ENCODE peak calls at places on chromosomes 2 and 18, in four cellular contexts. A is astrocyte, W is NCI-H1694, I is hypothalamus. M is an unnamed sample.

GRCh38 chr2:43222472-43223146 is 3.8 kb downstream of the ZFP36L2 start:
- DNase-seq in A (peak), W (no peak), I (no peak), M (peak)

GRCh38 chr18:5464241-5464640 is 79.6 kb downstream of the EPB41L3 start:
- DNase-seq in A (no peak), W (no peak), I (no peak), M (no peak)

GRCh38 chr2:10495988-10496313 is 47.8 kb upstream of the ODC1 start:
- DNase-seq in A (no peak), W (no peak), I (no peak), M (no peak)

GRCh38 chr2:108305901-108306300 is 17.2 kb downstream of the SULT1C2 start:
- DNase-seq in A (peak), W (no peak), I (no peak), M (no peak)

GRCh38 chr2:112493858-112494648 is 12.1 kb downstream of the TTL start:
- DNase-seq in A (peak), W (no peak), I (no peak), M (no peak)

GRCh38 chr18:22277758-22278157 is 108.4 kb downstream of the GATA6 start:
- DNase-seq in A (no peak), W (no peak), I (no peak), M (no peak)

GRCh38 chr18:78679861-78680260 is 299.8 kb upstream of the SALL3 start:
- DNase-seq in A (no peak), W (no peak), I (no peak), M (no peak)

GRCh38 chr2:119223521-119224390 is at the start of gene STEAP3:
- DNase-seq in A (peak), W (no peak), I (peak), M (peak)

GRCh38 chr2:3198119-3198518 is 179.5 kb downstream of the EIPR1 start:
- DNase-seq in A (no peak), W (peak), I (no peak), M (no peak)

GRCh38 chr18:21439453-21439852 is 161.1 kb downstream of the ESCO1 start:
- DNase-seq in A (peak), W (no peak), I (no peak), M (no peak)

GRCh38 chr2:135890830-135891229 is 14.6 kb upstream of the MCM6 start:
- DNase-seq in A (no peak), W (no peak), I (no peak), M (no peak)

GRCh38 chr18:3246636-3247242 is 862 bp upstream of the MYL12A start:
- DNase-seq in A (no peak), W (no peak), I (peak), M (peak)

GRCh38 chr18:32208012-32208411 is 18.2 kb downstream of the MEP1B start:
- DNase-seq in A (no peak), W (no peak), I (no peak), M (no peak)

GRCh38 chr2:115650827-115651226 is 1208.4 kb downstream of the DPP10 start:
- DNase-seq in A (no peak), W (no peak), I (no peak), M (no peak)

GRCh38 chr2:157427003-157427921 is 16.6 kb downstream of the CYTIP start:
- DNase-seq in A (no peak), W (no peak), I (no peak), M (no peak)

GRCh38 chr18:47928466-47928865 is 2.0 kb downstream of the SMAD2 start:
- DNase-seq in A (peak), W (no peak), I (no peak), M (no peak)

GRCh38 chr2:230665263-230665691 is 47.4 kb upstream of the CAB39 start:
- DNase-seq in A (no peak), W (no peak), I (no peak), M (no peak)

GRCh38 chr2:8656160-8656641 is 25.7 kb upstream of the ID2 start:
- DNase-seq in A (peak), W (no peak), I (no peak), M (no peak)

GRCh38 chr2:54678719-54679118 is 44.7 kb upstream of the EML6 start:
- DNase-seq in A (no peak), W (no peak), I (no peak), M (no peak)

GRCh38 chr2:96252526-96252925 is 13.3 kb downstream of the TMEM127 start:
- DNase-seq in A (no peak), W (no peak), I (no peak), M (no peak)

GRCh38 chr2:86284401-86284841 is 53.0 kb downstream of the REEP1 start:
- DNase-seq in A (no peak), W (no peak), I (no peak), M (no peak)

GRCh38 chr2:122680662-122681061 is 925.2 kb downstream of the TSN start:
- DNase-seq in A (no peak), W (no peak), I (no peak), M (no peak)

GRCh38 chr2:205770557-205770956 is 88.3 kb downstream of the NRP2 start:
- DNase-seq in A (no peak), W (no peak), I (no peak), M (no peak)

GRCh38 chr2:238521870-238522269 is 95.1 kb downstream of the ASB1 start:
- DNase-seq in A (no peak), W (no peak), I (no peak), M (no peak)

GRCh38 chr18:28167835-28168349 is 9.0 kb downstream of the CDH2 start:
- DNase-seq in A (no peak), W (no peak), I (no peak), M (no peak)

GRCh38 chr2:1758774-1759610 is 14.7 kb upstream of the PXDN start:
- DNase-seq in A (no peak), W (no peak), I (no peak), M (no peak)

GRCh38 chr2:187003038-187003543 is 154.1 kb upstream of the ZSWIM2 start:
- DNase-seq in A (no peak), W (no peak), I (no peak), M (no peak)

GRCh38 chr2:96531872-96532505 is 4.6 kb upstream of the ARID5A start:
- DNase-seq in A (peak), W (peak), I (peak), M (peak)

GRCh38 chr2:9548506-9548905 is 7.1 kb downstream of the ADAM17 start:
- DNase-seq in A (no peak), W (no peak), I (no peak), M (no peak)

GRCh38 chr18:11154369-11154982 is 5.1 kb upstream of the PIEZO2 start:
- DNase-seq in A (peak), W (no peak), I (no peak), M (peak)

GRCh38 chr18:3451989-3452749 is 2.2 kb downstream of the TGIF1 start:
- DNase-seq in A (peak), W (no peak), I (no peak), M (peak)

GRCh38 chr2:46650556-46651001 is 171.2 kb downstream of the TMEM247 start:
- DNase-seq in A (peak), W (peak), I (peak), M (peak)

GRCh38 chr2:144703852-144704324 is 184.0 kb upstream of the ZEB2 start:
- DNase-seq in A (peak), W (no peak), I (no peak), M (no peak)

GRCh38 chr2:74290066-74290465 is 53.1 kb downstream of the SLC4A5 start:
- DNase-seq in A (no peak), W (no peak), I (no peak), M (no peak)

GRCh38 chr2:67445652-67446268 is 48.6 kb downstream of the ETAA1 start:
- DNase-seq in A (no peak), W (no peak), I (no peak), M (no peak)

M was measured in midbrain.